ENCODE peak calls at places on chromosomes 1 and 21, in five cellular contexts. E is HEK293T, R is NT2/D1, F is HepG2, J is GM12878. C is an unnamed sample.

GRCh38 chr1:204558467-204558866 is 42.3 kb downstream of the MDM4 start:
- DNase-seq in E (no peak), R (no peak), F (no peak), J (no peak), C (peak)

GRCh38 chr1:66446261-66447001 is 87.5 kb upstream of the SGIP1 start:
- DNase-seq in E (peak), R (peak), F (peak), J (peak), C (no peak)

GRCh38 chr1:94544706-94545490 is 3.3 kb upstream of the F3 start:
- DNase-seq in E (no peak), R (no peak), F (no peak), J (no peak), C (no peak)

GRCh38 chr21:35338881-35339632 is 290.0 kb upstream of the RUNX1 start:
- DNase-seq in E (no peak), R (no peak), F (no peak), J (no peak), C (no peak)

GRCh38 chr1:156805766-156806511 is 10.7 kb downstream of the SH2D2A start:
- DNase-seq in E (no peak), R (no peak), F (no peak), J (no peak), C (no peak)

GRCh38 chr21:29025328-29025713 is 853 bp downstream of the USP16 start:
- DNase-seq in E (no peak), R (no peak), F (no peak), J (no peak), C (no peak)

GRCh38 chr1:7705048-7705907 is 65.8 kb upstream of the VAMP3 start:
- DNase-seq in E (no peak), R (no peak), F (no peak), J (no peak), C (peak)

GRCh38 chr1:225766967-225767413 is 10.6 kb upstream of the SRP9 start:
- DNase-seq in E (no peak), R (no peak), F (peak), J (no peak), C (no peak)

GRCh38 chr1:230909974-230910754 is 41.8 kb upstream of the C1orf198 start:
- DNase-seq in E (no peak), R (no peak), F (no peak), J (no peak), C (no peak)

GRCh38 chr1:214638474-214638807 is 35.4 kb downstream of the CENPF start:
- DNase-seq in E (no peak), R (no peak), F (no peak), J (no peak), C (no peak)

GRCh38 chr1:152035406-152036315 is 1.1 kb downstream of the S100A11 start:
- DNase-seq in E (peak), R (no peak), F (no peak), J (no peak), C (no peak)

GRCh38 chr1:9905010-9905409 is 5.1 kb downstream of the CTNNBIP1 start:
- DNase-seq in E (no peak), R (no peak), F (no peak), J (no peak), C (no peak)

GRCh38 chr1:11134352-11135266 is 34.9 kb upstream of the EXOSC10 start:
- DNase-seq in E (no peak), R (no peak), F (no peak), J (no peak), C (no peak)

GRCh38 chr1:172727956-172728603 is 69.2 kb downstream of the FASLG start:
- DNase-seq in E (peak), R (peak), F (peak), J (no peak), C (no peak)

GRCh38 chr1:212667223-212668139 is 32.2 kb downstream of the BATF3 start:
- DNase-seq in E (no peak), R (peak), F (peak), J (no peak), C (peak)

GRCh38 chr1:32754282-32755097 is 51.9 kb upstream of the SYNC start:
- DNase-seq in E (peak), R (peak), F (no peak), J (no peak), C (no peak)

GRCh38 chr1:234755449-234755863 is 145.5 kb upstream of the IRF2BP2 start:
- DNase-seq in E (no peak), R (no peak), F (no peak), J (no peak), C (no peak)

GRCh38 chr1:221602866-221603265 is 139.0 kb downstream of the DUSP10 start:
- DNase-seq in E (no peak), R (no peak), F (no peak), J (no peak), C (no peak)

GRCh38 chr1:218671573-218671972 is 326.4 kb downstream of the TGFB2 start:
- DNase-seq in E (no peak), R (no peak), F (no peak), J (no peak), C (no peak)

GRCh38 chr1:1253972-1254666 is 7.6 kb upstream of the C1QTNF12 start:
- DNase-seq in E (no peak), R (no peak), F (no peak), J (no peak), C (no peak)

GRCh38 chr1:154775559-154776338 is 94.3 kb downstream of the KCNN3 start:
- DNase-seq in E (no peak), R (no peak), F (no peak), J (no peak), C (no peak)

GRCh38 chr1:160724445-160725242 is 13.0 kb upstream of the CD48 start:
- DNase-seq in E (no peak), R (no peak), F (no peak), J (no peak), C (no peak)

GRCh38 chr1:234369784-234370183 is 3.5 kb upstream of the COA6 start:
- DNase-seq in E (no peak), R (no peak), F (no peak), J (no peak), C (no peak)

GRCh38 chr1:248858096-248858890 is 592 bp downstream of the ZNF692 start:
- DNase-seq in E (peak), R (no peak), F (peak), J (no peak), C (peak)

GRCh38 chr1:105793541-105794146 is 1262.8 kb upstream of the PRMT6 start:
- DNase-seq in E (peak), R (peak), F (peak), J (no peak), C (no peak)

GRCh38 chr1:91557826-91558225 is 57.2 kb downstream of the CDC7 start:
- DNase-seq in E (no peak), R (no peak), F (no peak), J (no peak), C (no peak)

GRCh38 chr1:8431028-8431427 is 113.1 kb downstream of the SLC45A1 start:
- DNase-seq in E (no peak), R (no peak), F (no peak), J (no peak), C (no peak)

GRCh38 chr1:150777544-150777943 is 12.0 kb upstream of the CTSS start:
- DNase-seq in E (no peak), R (no peak), F (no peak), J (no peak), C (no peak)

GRCh38 chr1:203187306-203188264 is 1.1 kb upstream of the CHI3L1 start:
- DNase-seq in E (no peak), R (no peak), F (no peak), J (no peak), C (no peak)

GRCh38 chr1:41354956-41355355 is 6.3 kb upstream of the FOXO6 start:
- DNase-seq in E (no peak), R (no peak), F (no peak), J (no peak), C (peak)

GRCh38 chr1:115031595-115031994 is 2.0 kb downstream of the TSHB start:
- DNase-seq in E (no peak), R (no peak), F (no peak), J (no peak), C (no peak)

GRCh38 chr1:41383094-41383852 is 22.0 kb downstream of the FOXO6 start:
- DNase-seq in E (no peak), R (no peak), F (no peak), J (no peak), C (no peak)

GRCh38 chr1:44254392-44254791 is 41.1 kb downstream of the DMAP1 start:
- DNase-seq in E (no peak), R (no peak), F (no peak), J (no peak), C (no peak)

GRCh38 chr1:111032295-111032897 is 68.7 kb upstream of the LRIF1 start:
- DNase-seq in E (peak), R (peak), F (peak), J (no peak), C (no peak)

GRCh38 chr21:33189237-33189636 is 40.5 kb upstream of the IFNAR2 start:
- DNase-seq in E (no peak), R (no peak), F (no peak), J (no peak), C (no peak)

GRCh38 chr1:24619376-24619775 is 23.7 kb upstream of the SRRM1 start:
- DNase-seq in E (no peak), R (no peak), F (peak), J (no peak), C (no peak)

GRCh38 chr1:161954466-161954865 is 69.2 kb downstream of the OLFML2B start:
- DNase-seq in E (no peak), R (no peak), F (no peak), J (no peak), C (no peak)

GRCh38 chr1:64006276-64007051 is 197.0 kb upstream of the UBE2U start:
- DNase-seq in E (no peak), R (no peak), F (peak), J (no peak), C (no peak)

GRCh38 chr1:94856868-94857267 is 36.7 kb downstream of the SLC44A3 start:
- DNase-seq in E (no peak), R (no peak), F (no peak), J (no peak), C (no peak)

GRCh38 chr1:50934838-50935237 is 25.2 kb downstream of the FAF1 start:
- DNase-seq in E (no peak), R (no peak), F (no peak), J (no peak), C (no peak)

GRCh38 chr1:50940291-50940690 is 19.8 kb downstream of the FAF1 start:
- DNase-seq in E (no peak), R (no peak), F (no peak), J (no peak), C (no peak)

GRCh38 chr1:50930965-50931737 is 28.9 kb downstream of the FAF1 start:
- DNase-seq in E (no peak), R (no peak), F (no peak), J (no peak), C (no peak)

GRCh38 chr1:50936321-50936720 is 23.7 kb downstream of the FAF1 start:
- DNase-seq in E (no peak), R (no peak), F (no peak), J (no peak), C (no peak)
- TF ChIP-seq SUZ12 in E (no peak), R (no peak), F (no peak), J (no peak), C (no peak)

DNA sequence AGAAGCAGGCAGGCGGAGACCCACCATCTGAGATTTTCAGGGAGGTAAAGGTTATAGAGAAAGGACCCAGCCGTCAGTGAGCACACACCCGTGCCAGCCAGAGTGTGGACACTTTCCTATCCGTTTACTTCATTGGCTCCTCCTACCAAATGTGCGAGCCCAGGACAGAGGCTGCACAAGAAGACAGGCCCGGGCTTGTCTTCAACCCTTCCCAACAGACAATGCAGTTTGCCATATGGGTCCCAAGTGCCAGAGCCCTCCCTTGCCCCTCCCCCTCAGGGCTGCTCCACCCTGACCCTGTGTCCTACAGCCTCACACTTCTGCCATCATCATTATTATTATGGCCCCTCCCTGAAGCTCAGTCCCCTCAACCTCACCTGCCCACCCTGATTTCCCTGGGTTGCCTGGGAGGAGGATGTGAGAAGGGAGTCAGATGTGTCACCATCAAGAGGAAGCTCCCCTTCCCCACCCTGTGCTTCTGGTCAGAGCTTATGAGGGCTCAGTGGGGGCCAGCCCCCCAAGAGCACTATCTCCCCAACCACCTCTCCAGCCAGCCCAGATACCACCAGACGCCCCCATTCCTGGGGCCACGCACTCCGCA is 9.4 kb downstream of the LAPTM5 start:
- DNase-seq in E (no peak), R (no peak), F (no peak), J (no peak), C (no peak)
- TF ChIP-seq SUZ12 in E (no peak), R (no peak), F (no peak), J (no peak), C (no peak)

GRCh38 chr1:174696026-174696821 is 248.5 kb downstream of the GPR52 start:
- DNase-seq in E (no peak), R (no peak), F (peak), J (no peak), C (no peak)

GRCh38 chr1:174690266-174690665 is 242.5 kb downstream of the GPR52 start:
- DNase-seq in E (no peak), R (no peak), F (no peak), J (no peak), C (no peak)

GRCh38 chr1:174689524-174689923 is 241.8 kb downstream of the GPR52 start:
- DNase-seq in E (no peak), R (no peak), F (peak), J (no peak), C (no peak)

GRCh38 chr1:174693085-174693484 is 245.3 kb downstream of the GPR52 start:
- DNase-seq in E (no peak), R (no peak), F (no peak), J (no peak), C (no peak)

GRCh38 chr1:174692313-174692712 is 244.5 kb downstream of the GPR52 start:
- DNase-seq in E (peak), R (peak), F (peak), J (no peak), C (no peak)
- TF ChIP-seq SUZ12 in E (no peak), R (no peak), F (no peak), J (no peak), C (no peak)

GRCh38 chr1:200909071-200909470 is 14.4 kb downstream of the INAVA start:
- DNase-seq in E (no peak), R (no peak), F (no peak), J (no peak), C (no peak)
- TF ChIP-seq SUZ12 in E (no peak), R (no peak), F (no peak), J (no peak), C (no peak)

C was measured in H1.